ENCODE peak calls at places on chromosomes 4 and X, in eight cellular contexts. R is testis, Q is lung, V is adrenal gland, N is lower lobe of right lung, T is natural killer cell, Z is WTC11, W is vagina. O is an unnamed sample.

GRCh38 chr4:189124149-189124758 is 816.4 kb upstream of the FRG1 start:
- DNase-seq in T (no peak), Q (no peak), N (no peak), V (peak; percentile 63), Z (peak; percentile 56), R (peak; percentile 64), W (no peak), O (no peak)

GRCh38 chr4:87092389-87093141 is 127.9 kb downstream of the KLHL8 start:
- DNase-seq in W (no peak), Q (peak; percentile 83), V (peak; percentile 91), Z (no peak), R (no peak), N (peak; percentile 86), T (no peak), O (no peak)

GRCh38 chr4:16026155-16026761 is 57.6 kb downstream of the PROM1 start:
- DNase-seq in Z (no peak), W (no peak), N (no peak), V (no peak), R (peak; percentile 41), Q (no peak), T (no peak), O (no peak)

GRCh38 chrX:2486476-2487133 is 14.2 kb downstream of the DHRSX start:
- DNase-seq in W (no peak), R (no peak), Q (no peak), V (no peak), N (no peak), T (no peak), Z (no peak), O (no peak)

GRCh38 chr4:41209187-41209586 is 5.2 kb downstream of the APBB2 start:
- DNase-seq in Z (no peak), T (no peak), W (no peak), R (no peak), V (no peak), N (no peak), Q (no peak), O (no peak)

GRCh38 chr4:156252300-156253016 is 298.8 kb upstream of the CTSO start:
- DNase-seq in N (no peak), Z (no peak), R (no peak), Q (no peak), V (no peak), W (no peak), T (no peak), O (no peak)

GRCh38 chrX:7927259-7928167 is at the start of gene PNPLA4:
- DNase-seq in T (peak; percentile 73), W (no peak), N (peak; percentile 89), Z (peak; percentile 80), V (peak; percentile 91), R (peak; percentile 87), Q (peak; percentile 91), O (peak; percentile 67)

GRCh38 chrX:20159811-20160385 is 18.3 kb upstream of the EIF1AX start:
- DNase-seq in N (no peak), V (no peak), T (no peak), R (no peak), W (no peak), Z (no peak), Q (no peak), O (no peak)

GRCh38 chrX:49627030-49627777 is 28.4 kb downstream of the GAGE1 start:
- DNase-seq in V (peak; percentile 51), W (no peak), Q (no peak), T (no peak), N (no peak), R (peak; percentile 29), Z (peak; percentile 56), O (no peak)

GRCh38 chr4:39565925-39566630 is 38.8 kb upstream of the UGDH start:
- DNase-seq in T (no peak), Z (no peak), W (no peak), Q (no peak), V (no peak), N (no peak), R (no peak), O (no peak)

GRCh38 chr4:141486375-141486997 is 149.9 kb upstream of the IL15 start:
- DNase-seq in T (no peak), N (no peak), Z (no peak), R (no peak), V (no peak), Q (no peak), W (no peak), O (no peak)

GRCh38 chrX:50097121-50097520 is 103.7 kb downstream of the AKAP4 start:
- DNase-seq in T (no peak), Z (no peak), W (no peak), Q (no peak), V (no peak), N (no peak), R (no peak), O (no peak)

GRCh38 chr4:143248827-143249226 is 64.1 kb downstream of the USP38 start:
- DNase-seq in T (no peak), R (peak; percentile 40), V (no peak), Z (no peak), W (no peak), Q (no peak), N (no peak), O (no peak)

GRCh38 chr4:5812506-5813229 is 80.2 kb downstream of the CRMP1 start:
- DNase-seq in Z (no peak), W (no peak), N (no peak), Q (no peak), R (peak; percentile 19), T (no peak), V (no peak), O (no peak)

GRCh38 chrX:33831211-33831610 is 300.9 kb downstream of the FAM47A start:
- DNase-seq in R (no peak), T (no peak), N (no peak), W (no peak), Q (no peak), Z (no peak), V (no peak), O (no peak)

GRCh38 chr4:14084598-14084997 is 457.1 kb upstream of the BOD1L1 start:
- DNase-seq in Q (no peak), R (no peak), Z (peak; percentile 16), W (no peak), T (no peak), N (no peak), V (no peak), O (no peak)

GRCh38 chrX:150099316-150099715 is 161.0 kb upstream of the EOLA2 start:
- DNase-seq in W (no peak), N (no peak), Q (no peak), R (no peak), V (no peak), Z (no peak), T (no peak), O (no peak)

DNA sequence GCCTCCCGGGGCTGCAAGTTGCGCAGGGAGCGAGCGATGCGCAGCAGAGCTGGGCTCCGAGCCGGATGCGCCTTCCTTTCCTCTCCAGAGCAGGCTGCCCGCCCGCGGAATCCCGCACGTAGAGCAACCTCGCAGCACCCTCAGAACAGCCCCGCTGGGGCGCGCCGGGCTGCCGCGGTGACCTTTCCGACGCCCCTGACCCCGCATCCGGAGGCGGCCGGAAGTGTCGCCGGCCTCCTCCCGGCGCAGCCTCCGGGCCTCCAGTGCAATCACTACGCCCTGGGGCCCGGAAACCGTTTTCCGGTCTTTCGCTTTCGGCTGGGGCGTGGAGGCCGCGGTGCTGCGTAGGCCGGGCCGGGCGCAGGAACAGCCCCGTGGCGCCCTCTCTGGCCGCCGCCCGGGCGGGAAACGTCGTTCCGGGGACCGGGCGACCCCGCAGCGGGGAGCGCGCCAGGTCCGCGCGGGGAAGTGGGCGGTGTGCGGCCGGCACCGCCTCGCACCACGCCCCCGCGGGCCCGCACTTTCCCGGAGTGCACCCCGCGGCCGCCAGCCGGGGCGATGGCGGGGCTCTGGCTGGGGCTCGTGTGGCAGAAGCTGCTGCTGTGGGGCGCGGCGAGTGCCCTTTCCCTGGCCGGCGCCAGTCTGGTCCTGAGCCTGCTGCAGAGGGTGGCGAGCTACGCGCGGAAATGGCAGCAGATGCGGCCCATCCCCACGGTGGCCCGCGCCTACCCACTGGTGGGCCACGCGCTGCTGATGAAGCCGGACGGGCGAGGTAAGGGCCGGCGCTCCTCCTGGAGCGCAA is at the start of gene CYP4V2:
- DNase-seq in R (peak; percentile 80), T (peak; percentile 81), N (peak; percentile 91), Q (peak; percentile 80), W (no peak), V (peak; percentile 86), Z (peak; percentile 73), O (peak; percentile 60)
- TF ChIP-seq CTCF in R (peak; percentile 5), T (peak; percentile 27), N (peak; percentile 45), Q (no peak), W (no peak), V (no peak), Z (no peak), O (peak; percentile 56)

DNA sequence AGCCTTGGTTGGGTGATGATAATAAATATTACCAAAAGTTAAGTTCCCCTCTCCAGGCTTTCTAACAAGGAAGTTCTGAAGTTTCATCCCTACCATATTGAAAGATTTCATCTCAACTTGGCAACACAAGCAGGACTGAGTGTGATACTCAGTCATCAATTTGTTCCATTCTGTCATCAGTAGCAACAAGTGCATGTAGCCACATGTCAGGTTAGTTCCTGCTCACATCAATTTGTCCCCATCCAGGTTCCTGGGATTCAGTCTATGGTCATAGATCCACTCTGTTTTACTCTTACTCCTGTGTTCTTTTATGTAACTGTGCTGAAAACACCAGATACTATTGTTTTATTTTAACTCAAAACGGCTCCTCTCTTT is 22.2 kb downstream of the SMPX start:
- DNase-seq in W (no peak), Q (no peak), N (no peak), R (no peak), T (no peak), Z (no peak), V (no peak), O (no peak)
- TF ChIP-seq CTCF in W (no peak), Q (no peak), N (no peak), R (no peak), T (no peak), Z (no peak), V (no peak), O (no peak)

GRCh38 chr4:75490155-75490554 is 24.0 kb downstream of the RCHY1 start:
- DNase-seq in T (no peak), R (no peak), V (no peak), Q (no peak), W (no peak), N (no peak), Z (no peak), O (no peak)
- TF ChIP-seq CTCF in T (no peak), R (no peak), V (peak; percentile 42), Q (no peak), W (no peak), N (peak; percentile 9), Z (no peak), O (peak; percentile 39)

GRCh38 chr4:77818667-77819408 is at the start of gene CNOT6L:
- DNase-seq in N (peak; percentile 92), Z (peak; percentile 63), T (peak; percentile 87), V (peak; percentile 86), R (peak; percentile 80), W (no peak), Q (peak; percentile 46), O (peak; percentile 43)

GRCh38 chr4:77819836-77820679 is 890 bp upstream of the CNOT6L start:
- DNase-seq in Q (peak; percentile 91), Z (peak; percentile 87), W (no peak), V (peak; percentile 94), T (peak; percentile 95), R (peak; percentile 96), N (peak; percentile 94), O (peak; percentile 80)

GRCh38 chr4:77819409-77819835 is 254 bp upstream of the CNOT6L start:
- DNase-seq in N (no peak), W (no peak), Z (peak; percentile 48), V (no peak), R (peak; percentile 35), Q (peak; percentile 78), T (no peak), O (peak; percentile 24)

GRCh38 chr4:77817304-77818076 is 1.7 kb downstream of the CNOT6L start:
- DNase-seq in W (no peak), R (no peak), Z (no peak), N (no peak), Q (no peak), T (no peak), V (no peak), O (no peak)

GRCh38 chr4:77818077-77818666 is 996 bp downstream of the CNOT6L start:
- DNase-seq in N (peak; percentile 85), V (peak; percentile 84), T (no peak), Z (peak; percentile 53), Q (peak; percentile 73), W (no peak), R (peak; percentile 79), O (peak; percentile 18)
- TF ChIP-seq CTCF in N (peak; percentile 60), V (peak; percentile 71), T (peak; percentile 37), Z (no peak), Q (peak; percentile 26), W (no peak), R (no peak), O (peak; percentile 50)